ENCODE peak calls at places on chromosome 3, in eight cellular contexts. G, Z, U, F, Q, B, P and H are unnamed samples.

GRCh38 chr3:134937256-134938023 is 142.4 kb downstream of the EPHB1 start:
- DNase-seq in F (peak; percentile 17), Q (no peak), U (no peak), B (no peak), P (peak; percentile 87), Z (no peak), G (no peak), H (no peak)

GRCh38 chr3:27368831-27369607 is at the start of gene NEK10:
- DNase-seq in Z (peak; percentile 89), P (peak; percentile 92), G (peak; percentile 94), B (peak; percentile 93), U (peak; percentile 96), Q (peak; percentile 91), F (peak; percentile 84), H (peak; percentile 99)

GRCh38 chr3:176988795-176989194 is 208.5 kb downstream of the TBL1XR1 start:
- DNase-seq in B (no peak), P (no peak), Q (no peak), G (no peak), Z (no peak), F (no peak), U (no peak), H (no peak)

GRCh38 chr3:46546896-46547440 is 19.1 kb downstream of the LRRC2 start:
- DNase-seq in Z (no peak), G (no peak), U (no peak), F (no peak), B (no peak), P (no peak), Q (no peak), H (no peak)

GRCh38 chr3:151625057-151625456 is 108.7 kb upstream of the AADACL2 start:
- DNase-seq in F (no peak), U (no peak), B (no peak), Q (no peak), P (no peak), G (no peak), Z (no peak), H (no peak)

GRCh38 chr3:144816366-144816765 is 844.7 kb downstream of the DIPK2A start:
- DNase-seq in P (no peak), Q (no peak), G (no peak), B (no peak), U (no peak), Z (no peak), F (no peak), H (no peak)

GRCh38 chr3:129966876-129967275 is 7.6 kb upstream of the TRH start:
- DNase-seq in P (no peak), U (no peak), F (no peak), G (no peak), B (no peak), Q (no peak), Z (no peak), H (no peak)

GRCh38 chr3:185724761-185725160 is 100.1 kb downstream of the IGF2BP2 start:
- DNase-seq in F (no peak), P (no peak), Z (no peak), G (no peak), U (no peak), B (no peak), Q (no peak), H (no peak)

GRCh38 chr3:108334698-108335097 is 38.4 kb downstream of the HHLA2 start:
- DNase-seq in F (no peak), B (no peak), P (no peak), G (no peak), U (no peak), Z (no peak), Q (no peak), H (no peak)

GRCh38 chr3:143170676-143171075 is 51.1 kb downstream of the CHST2 start:
- DNase-seq in F (no peak), B (no peak), Z (no peak), U (no peak), G (no peak), Q (no peak), P (no peak), H (no peak)

GRCh38 chr3:128190501-128190900 is 37.2 kb downstream of the EEFSEC start:
- DNase-seq in Q (no peak), F (no peak), G (no peak), U (no peak), B (no peak), Z (no peak), P (no peak), H (no peak)

GRCh38 chr3:27885641-27886040 is 163.5 kb upstream of the EOMES start:
- DNase-seq in Q (no peak), F (no peak), Z (no peak), U (no peak), B (no peak), G (no peak), P (no peak), H (no peak)

GRCh38 chr3:12444582-12445468 is 39.5 kb upstream of the TSEN2 start:
- DNase-seq in Q (no peak), B (no peak), F (no peak), U (no peak), P (no peak), G (no peak), Z (no peak), H (no peak)

GRCh38 chr3:124636101-124636862 is 94.0 kb upstream of the UMPS start:
- DNase-seq in Q (no peak), G (no peak), U (no peak), Z (no peak), F (no peak), P (no peak), B (no peak), H (no peak)

GRCh38 chr3:19901918-19902317 is 32.1 kb downstream of the EFHB start:
- DNase-seq in Z (no peak), G (no peak), B (no peak), P (no peak), F (no peak), U (no peak), Q (no peak), H (no peak)

GRCh38 chr3:15064299-15064834 is 748 bp downstream of the MRPS25 start:
- DNase-seq in B (no peak), Z (no peak), F (no peak), Q (peak; percentile 47), P (peak; percentile 22), G (no peak), U (no peak), H (peak; percentile 44)

GRCh38 chr3:27848826-27849225 is 126.7 kb upstream of the EOMES start:
- DNase-seq in G (no peak), Q (no peak), U (no peak), B (no peak), Z (no peak), F (no peak), P (no peak), H (no peak)

GRCh38 chr3:119538772-119539171 is 20.6 kb downstream of the CD80 start:
- DNase-seq in G (no peak), B (no peak), Q (peak; percentile 21), P (no peak), Z (no peak), F (no peak), U (no peak), H (no peak)

GRCh38 chr3:119542168-119542767 is 17.1 kb downstream of the CD80 start:
- DNase-seq in B (no peak), P (no peak), Z (no peak), G (no peak), Q (no peak), F (no peak), U (no peak), H (no peak)

GRCh38 chr3:119541547-119541946 is 17.9 kb downstream of the CD80 start:
- DNase-seq in F (no peak), Z (no peak), B (no peak), G (no peak), U (no peak), Q (no peak), P (no peak), H (no peak)

GRCh38 chr3:119543147-119543546 is 16.3 kb downstream of the CD80 start:
- DNase-seq in P (no peak), Q (no peak), B (no peak), F (no peak), Z (no peak), G (no peak), U (no peak), H (no peak)
- TF ChIP-seq CTCF in P (no peak), Q (no peak), B (no peak), F (no peak), Z (no peak), G (no peak), U (no peak), H (no peak)

GRCh38 chr3:2465842-2466241 is 367.2 kb downstream of the CNTN4 start:
- DNase-seq in B (no peak), Z (no peak), U (no peak), Q (no peak), P (no peak), G (no peak), F (no peak), H (no peak)

DNA sequence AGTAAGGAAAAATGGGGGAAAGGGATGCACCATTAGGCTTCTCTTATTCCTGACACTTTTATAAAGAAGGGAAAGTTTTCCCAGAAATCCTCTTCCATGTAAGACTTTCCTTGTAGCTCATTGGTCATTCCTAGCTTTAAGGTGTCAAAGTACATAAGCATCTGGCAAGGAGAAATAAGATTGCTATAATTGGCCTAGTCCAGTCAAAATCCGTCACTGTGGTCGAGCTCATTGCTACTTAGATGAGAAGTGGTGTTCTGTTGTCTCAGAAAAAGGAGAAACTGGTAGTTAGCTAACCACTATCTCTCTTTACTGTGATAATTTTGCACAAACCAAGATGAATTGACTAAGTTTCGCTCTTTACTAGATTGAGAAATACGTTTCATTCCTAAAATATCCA is 370.1 kb downstream of the CNTN4 start:
- DNase-seq in B (no peak), U (no peak), G (no peak), Q (no peak), Z (no peak), F (no peak), P (no peak), H (no peak)
- TF ChIP-seq CTCF in B (no peak), U (no peak), G (no peak), Q (no peak), Z (no peak), F (no peak), P (no peak), H (no peak)

DNA sequence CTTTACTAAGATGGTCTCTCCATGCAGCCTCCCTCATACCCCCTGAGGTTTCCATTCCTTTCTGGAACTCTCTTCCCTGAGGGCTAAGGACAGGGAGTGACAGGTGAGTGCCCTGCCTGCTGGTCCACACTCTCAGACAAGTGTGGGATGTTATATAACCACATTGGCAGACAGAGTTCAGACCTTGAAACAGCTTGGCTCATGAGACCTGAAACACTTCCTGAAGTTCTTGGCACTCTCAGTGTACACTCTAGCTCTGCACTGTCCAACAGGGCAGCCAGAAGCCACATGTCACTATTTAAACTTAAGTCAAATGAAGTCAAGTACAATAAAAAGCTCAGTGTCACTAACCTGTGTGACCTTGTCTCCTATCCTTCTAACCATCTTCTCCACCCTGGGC is 188.5 kb downstream of the ZNF621 start:
- DNase-seq in Z (no peak), G (no peak), P (no peak), B (no peak), U (no peak), F (no peak), Q (no peak), H (no peak)
- TF ChIP-seq CTCF in Z (no peak), G (no peak), P (no peak), B (no peak), U (no peak), F (no peak), Q (no peak), H (no peak)

DNA sequence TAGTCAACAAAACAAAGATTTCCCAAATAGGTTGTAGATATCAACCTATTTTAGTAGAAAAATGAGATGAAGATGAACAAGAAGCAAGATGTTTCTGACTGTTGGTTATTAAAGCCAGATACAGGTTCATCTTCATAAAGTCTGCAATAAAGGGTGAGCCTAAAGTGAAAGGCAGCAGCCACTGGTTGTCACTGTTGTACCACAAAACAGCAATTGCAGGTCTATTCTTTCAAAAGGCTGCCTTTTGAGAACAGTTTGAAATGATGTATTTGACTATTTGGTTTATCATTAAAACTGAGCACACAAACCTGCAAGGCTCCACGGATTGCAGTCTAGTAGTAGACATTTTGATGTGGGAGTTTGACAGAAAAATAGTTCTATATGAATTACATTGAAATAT is 543.4 kb downstream of the GBE1 start:
- DNase-seq in G (no peak), P (peak; percentile 30), Z (no peak), B (no peak), F (no peak), Q (no peak), U (no peak), H (no peak)
- TF ChIP-seq CTCF in G (peak; percentile 13), P (peak; percentile 71), Z (no peak), B (no peak), F (peak; percentile 65), Q (peak; percentile 39), U (no peak), H (peak; percentile 50)